ENCODE peak calls at places on chromosomes 1 and 21, in seven cellular contexts. V is cardiac fibroblast; E is right atrium auricular region; H is left lung; I is CD8-positive, alpha-beta T cell; A is sigmoid colon; Q is brain microvascular endothelial cell. W is an unnamed sample.

GRCh38 chr21:45525153-45525909 is 16.9 kb downstream of the SLC19A1 start:
- DNase-seq in E (no peak), H (peak), I (no peak), V (no peak), Q (no peak), A (peak), W (no peak)

GRCh38 chr1:69388044-69388443 is 179.7 kb upstream of the LRRC7 start:
- DNase-seq in E (no peak), Q (no peak), I (no peak), A (no peak), V (no peak), H (no peak), W (no peak)

GRCh38 chr1:147214842-147215539 is 10.1 kb downstream of the FMO5 start:
- DNase-seq in E (no peak), Q (no peak), H (no peak), A (no peak), I (no peak), V (peak), W (no peak)

GRCh38 chr21:40166291-40166843 is 299.1 kb downstream of the PCP4 start:
- DNase-seq in E (no peak), I (no peak), A (no peak), H (no peak), V (no peak), Q (no peak), W (peak)

GRCh38 chr1:207911983-207912760 is 1.2 kb upstream of the CD34 start:
- DNase-seq in V (peak), Q (no peak), H (no peak), E (no peak), I (no peak), A (no peak), W (peak)

GRCh38 chr1:151326619-151327222 is 495 bp downstream of the PI4KB start:
- DNase-seq in E (peak), A (peak), V (peak), Q (peak), H (peak), I (peak), W (peak)

GRCh38 chr21:31872072-31872451 is 758 bp upstream of the HUNK start:
- DNase-seq in A (no peak), Q (no peak), V (no peak), H (no peak), E (no peak), I (no peak), W (no peak)

GRCh38 chr1:99544328-99544727 is 101.6 kb upstream of the PALMD start:
- DNase-seq in A (no peak), V (peak), I (no peak), E (no peak), H (no peak), Q (no peak), W (peak)

GRCh38 chr1:66436378-66437135 is 97.4 kb upstream of the SGIP1 start:
- DNase-seq in I (no peak), H (no peak), V (peak), Q (peak), E (no peak), A (no peak), W (peak)

GRCh38 chr1:99945174-99945573 is 24.6 kb upstream of the SLC35A3 start:
- DNase-seq in V (no peak), A (no peak), H (no peak), I (no peak), Q (no peak), E (no peak), W (no peak)

GRCh38 chr1:241654641-241655040 is 2.6 kb downstream of the WDR64 start:
- DNase-seq in I (no peak), H (no peak), E (no peak), A (no peak), V (no peak), Q (no peak), W (no peak)

GRCh38 chr1:39646232-39647081 is 7.0 kb upstream of the HEYL start:
- DNase-seq in Q (peak), E (peak), H (no peak), V (peak), A (peak), I (no peak), W (peak)

GRCh38 chr1:99264201-99265021 is at the start of gene PLPPR4:
- DNase-seq in V (peak), H (peak), Q (peak), E (peak), I (no peak), A (peak), W (peak)

GRCh38 chr1:46166521-46167462 is 8.1 kb upstream of the TSPAN1 start:
- DNase-seq in A (peak), E (peak), V (no peak), Q (no peak), I (no peak), H (peak), W (no peak)

GRCh38 chr21:16280731-16281130 is 550.9 kb downstream of the USP25 start:
- DNase-seq in V (no peak), Q (peak), I (no peak), A (no peak), H (no peak), E (no peak), W (no peak)

GRCh38 chr21:44509539-44509938 is 30.5 kb downstream of the KRTAP10-1 start:
- DNase-seq in Q (no peak), V (no peak), E (no peak), H (peak), I (no peak), A (no peak), W (peak)

GRCh38 chr21:37186983-37187382 is 80.2 kb downstream of the VPS26C start:
- DNase-seq in I (no peak), V (no peak), A (no peak), Q (no peak), E (no peak), H (no peak), W (no peak)

GRCh38 chr1:171636141-171636540 is 14.1 kb downstream of the MYOCOS start:
- DNase-seq in H (no peak), I (no peak), V (peak), E (no peak), Q (no peak), A (no peak), W (peak)

GRCh38 chr1:156925154-156926010 is 5.0 kb downstream of the LRRC71 start:
- DNase-seq in A (no peak), E (no peak), V (no peak), H (no peak), I (no peak), Q (no peak), W (no peak)

GRCh38 chr1:245279346-245279745 is 124.6 kb downstream of the KIF26B start:
- DNase-seq in Q (no peak), H (no peak), E (no peak), V (no peak), A (no peak), I (no peak), W (no peak)

GRCh38 chr1:173663159-173663558 is 6.5 kb downstream of the ANKRD45 start:
- DNase-seq in V (no peak), I (no peak), A (no peak), E (no peak), Q (no peak), H (no peak), W (no peak)

GRCh38 chr1:197268012-197268411 is at the start of gene CRB1:
- DNase-seq in E (no peak), H (no peak), V (peak), Q (no peak), I (no peak), A (no peak), W (no peak)

DNA sequence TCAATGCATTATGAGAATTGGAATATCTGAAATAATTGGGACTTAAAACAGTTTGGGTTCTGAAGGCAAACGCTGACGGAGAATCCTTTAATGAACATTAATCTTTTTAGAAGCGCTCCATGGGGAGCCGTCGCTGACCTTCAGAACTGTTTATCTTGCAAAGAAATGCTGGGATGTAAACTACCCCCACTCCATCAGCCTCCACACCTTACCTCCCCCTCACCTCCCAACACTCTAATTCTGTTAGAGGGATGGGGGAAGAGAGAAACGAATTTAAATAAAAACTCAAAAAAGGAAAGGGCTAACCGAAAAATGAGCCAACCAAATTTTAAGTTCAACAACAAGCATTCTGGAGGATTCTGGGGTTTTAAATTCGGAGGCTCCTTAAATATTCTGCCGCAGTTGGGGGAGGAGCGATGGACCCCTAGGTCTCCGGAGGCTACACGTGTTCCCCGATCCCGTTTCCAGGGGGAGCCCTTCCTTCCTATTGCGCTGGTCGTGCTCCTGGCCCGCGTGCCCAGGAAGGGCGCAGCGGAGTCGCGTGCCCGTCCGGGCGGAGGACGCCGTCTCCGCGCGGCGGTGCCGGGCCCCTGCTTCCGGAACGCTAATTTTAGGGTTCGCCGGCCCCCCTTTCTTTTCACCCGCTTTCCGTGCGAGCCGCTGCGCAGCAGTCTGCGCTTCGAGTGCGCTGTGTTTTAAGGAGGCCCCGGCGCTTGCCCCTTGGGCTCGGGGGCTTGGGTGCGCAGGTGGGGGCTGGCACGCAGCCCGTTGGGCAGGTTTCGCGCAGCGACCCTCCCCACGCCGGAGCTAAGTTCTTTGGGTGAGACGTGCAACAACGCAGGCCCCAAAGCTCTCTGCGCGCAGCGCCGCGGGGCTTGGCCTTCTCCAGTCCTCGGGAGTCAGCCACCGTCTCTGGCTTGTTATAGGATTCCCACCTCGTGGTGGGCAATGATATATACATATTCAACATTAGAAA is 43.8 kb upstream of the DNAJC6 start:
- DNase-seq in E (no peak), Q (peak), V (peak), A (no peak), H (no peak), I (no peak), W (peak)
- H3K4me3 ChIP-seq in E (peak), Q (peak), V (peak), A (peak), H (peak), I (peak), W (peak)

DNA sequence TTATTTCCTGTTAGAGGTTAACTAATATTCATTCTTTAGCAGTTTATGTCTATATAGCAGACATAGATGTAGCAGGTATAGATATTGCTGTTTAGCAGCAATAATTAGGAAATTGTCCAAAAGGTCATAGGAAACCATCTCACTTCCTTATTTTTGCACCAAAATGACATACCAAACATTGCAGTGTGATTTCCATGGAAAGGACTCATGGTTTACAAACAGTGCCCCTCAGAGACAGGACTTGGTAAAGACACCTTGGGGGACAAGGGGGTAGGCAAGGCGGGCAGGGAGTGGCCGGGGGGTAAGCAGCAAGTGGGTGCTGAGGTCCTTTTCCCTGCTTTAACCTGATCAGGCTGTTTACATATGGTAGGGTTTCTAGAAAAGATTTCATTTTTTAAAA is 30.5 kb downstream of the BATF3 start:
- DNase-seq in A (no peak), Q (no peak), H (no peak), E (no peak), I (no peak), V (peak), W (no peak)
- TF ChIP-seq CTCF in A (no peak), Q (peak), H (peak), E (peak), I (no peak), V (peak), W (no peak)

DNA sequence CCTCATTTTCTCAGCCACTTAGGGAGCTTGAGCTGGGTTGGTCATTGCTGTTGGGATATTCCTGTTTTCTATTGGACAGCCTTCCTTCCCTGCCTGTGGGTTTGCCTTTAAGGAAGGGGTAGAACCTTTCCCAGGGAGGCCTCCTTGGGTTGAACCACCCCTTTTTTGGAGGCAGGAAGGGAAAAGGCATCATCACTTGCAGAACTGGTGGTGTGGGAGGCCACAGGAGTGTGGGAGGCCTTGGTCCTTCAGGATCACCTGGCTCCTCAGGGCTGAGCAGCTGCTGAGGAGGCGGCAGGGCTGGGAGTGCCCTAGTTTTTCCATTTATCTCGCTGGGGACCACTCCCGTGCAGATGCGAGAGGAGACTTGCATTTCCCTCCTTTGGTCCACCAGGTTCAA is 667 bp upstream of the CYB561D1 start:
- DNase-seq in V (no peak), E (no peak), I (no peak), H (no peak), Q (no peak), A (no peak), W (no peak)
- H3K4me3 ChIP-seq in V (peak), E (no peak), I (no peak), H (no peak), Q (no peak), A (no peak), W (peak)

GRCh38 chr1:180085331-180085730 is 69.3 kb upstream of the QSOX1 start:
- DNase-seq in H (no peak), I (no peak), E (no peak), Q (no peak), A (no peak), V (no peak), W (no peak)

GRCh38 chr1:180083164-180083563 is 71.5 kb upstream of the QSOX1 start:
- DNase-seq in I (no peak), A (no peak), V (peak), H (no peak), E (no peak), Q (no peak), W (peak)

GRCh38 chr1:180084867-180085266 is 69.8 kb upstream of the QSOX1 start:
- DNase-seq in Q (no peak), V (no peak), A (no peak), I (no peak), H (no peak), E (no peak), W (no peak)

GRCh38 chr1:180081474-180081873 is 73.2 kb upstream of the QSOX1 start:
- DNase-seq in V (no peak), Q (no peak), H (no peak), E (no peak), I (no peak), A (no peak), W (no peak)

GRCh38 chr1:180080439-180080838 is 74.2 kb upstream of the QSOX1 start:
- DNase-seq in V (no peak), E (no peak), I (no peak), A (no peak), H (no peak), Q (no peak), W (peak)
- TF ChIP-seq CTCF in V (no peak), E (no peak), I (no peak), A (no peak), H (no peak), Q (no peak), W (no peak)

DNA sequence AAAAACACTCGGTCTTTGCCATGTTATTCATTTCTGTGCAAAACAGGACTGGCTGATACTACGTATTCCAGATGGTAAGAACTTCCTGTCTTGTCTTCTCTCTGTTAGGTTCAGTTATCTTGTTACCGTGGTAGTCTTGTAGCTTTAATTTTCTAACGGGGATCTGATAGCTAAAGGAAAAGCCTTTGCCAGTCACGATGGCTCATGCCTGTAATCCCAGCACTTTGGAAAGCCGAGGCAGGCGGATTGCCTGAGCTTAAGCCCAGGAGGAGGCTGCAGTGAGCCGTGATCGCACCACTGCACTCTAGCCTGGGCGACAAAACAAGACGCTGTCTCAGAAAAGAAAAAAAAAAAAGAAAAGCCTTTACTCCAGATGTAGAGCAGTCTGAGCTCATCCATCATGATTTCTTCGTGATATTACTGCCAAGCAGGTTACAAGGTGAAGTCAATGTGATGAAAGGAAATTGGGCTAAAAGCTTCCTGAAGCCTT is 11.1 kb upstream of the MSTO1 start:
- DNase-seq in I (no peak), V (peak), A (no peak), H (no peak), Q (peak), E (no peak), W (peak)
- H3K4me3 ChIP-seq in I (peak), V (no peak), A (no peak), H (no peak), Q (peak), E (no peak), W (no peak)

GRCh38 chr1:94852758-94853157 is 32.6 kb downstream of the SLC44A3 start:
- DNase-seq in A (no peak), Q (no peak), E (no peak), I (no peak), H (no peak), V (peak), W (no peak)
- TF ChIP-seq CTCF in A (no peak), Q (no peak), E (peak), I (no peak), H (no peak), V (no peak), W (no peak)

GRCh38 chr1:179744401-179745130 is 1.5 kb downstream of the FAM163A start:
- DNase-seq in H (no peak), V (no peak), I (no peak), Q (no peak), A (no peak), E (no peak), W (no peak)

GRCh38 chr1:179742291-179742690 is 800 bp upstream of the FAM163A start:
- DNase-seq in H (no peak), V (no peak), I (no peak), A (no peak), E (no peak), Q (no peak), W (no peak)

GRCh38 chr1:179745131-179745611 is 2.1 kb downstream of the FAM163A start:
- DNase-seq in I (no peak), H (no peak), V (no peak), Q (no peak), A (no peak), E (no peak), W (no peak)

GRCh38 chr1:179742717-179743678 is at the start of gene FAM163A:
- DNase-seq in A (no peak), E (no peak), I (no peak), Q (no peak), H (no peak), V (no peak), W (no peak)

DNA sequence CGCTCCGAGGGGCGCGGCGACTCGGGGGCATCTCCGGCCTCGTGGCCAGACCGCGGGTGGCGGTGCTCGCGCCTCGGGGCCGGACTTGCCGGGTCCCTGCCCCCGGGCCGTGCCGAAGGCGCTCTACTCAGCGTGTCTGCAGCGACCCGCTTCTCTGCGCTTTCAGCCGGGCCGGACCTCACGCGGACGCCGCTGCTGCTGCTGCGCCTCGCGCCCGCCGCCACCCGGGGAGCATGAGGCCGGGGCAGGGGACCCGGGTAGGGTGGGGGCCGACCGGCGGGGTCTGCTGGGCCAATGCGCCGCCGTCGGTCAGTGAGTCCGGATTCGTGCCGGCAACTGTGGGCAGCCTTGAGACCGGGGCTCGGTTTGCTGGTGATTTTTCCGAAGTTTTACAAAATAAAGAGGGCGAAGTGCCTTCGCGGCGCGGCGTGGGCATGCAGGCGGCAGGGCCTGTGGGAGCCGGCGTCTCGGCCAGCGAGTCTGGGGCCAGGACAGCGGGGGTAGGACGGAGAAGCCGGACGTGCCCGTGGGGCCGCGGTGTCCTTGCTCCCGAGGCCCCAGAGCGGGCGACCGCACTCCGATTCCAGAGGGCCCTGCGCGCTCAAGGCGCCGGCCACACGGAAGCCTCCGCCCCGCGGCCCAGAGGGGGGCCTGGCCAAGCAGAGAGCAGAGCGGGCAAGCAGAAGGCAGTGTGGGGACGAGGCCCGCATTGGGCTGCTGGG is 749 bp downstream of the FAM163A start:
- DNase-seq in Q (no peak), A (no peak), I (no peak), H (no peak), E (no peak), V (no peak), W (no peak)
- H3K4me3 ChIP-seq in Q (peak), A (peak), I (no peak), H (peak), E (no peak), V (no peak), W (no peak)